ENCODE peak calls at places on chromosomes 6 and 20, in eight cellular contexts. One of them, this sample, is unnamed.

GRCh38 chr20:33299111-33299603 is 16.1 kb downstream of the BPIFB1 start:
- DNase-seq in tibial nerve: peak
- DNase-seq in bronchial epithelial cell: peak
- DNase-seq in suprapubic skin: no peak
- DNase-seq in CD8-positive, alpha-beta T cell: peak
- DNase-seq in heart left ventricle: peak
- DNase-seq in fibroblast of mammary gland: peak
- DNase-seq in endodermal cell: peak
- DNase-seq in this sample: peak

GRCh38 chr6:143449731-143450452 is 603 bp downstream of the ADAT2 start:
- DNase-seq in tibial nerve: no peak
- DNase-seq in suprapubic skin: no peak
- DNase-seq in CD8-positive, alpha-beta T cell: peak
- DNase-seq in heart left ventricle: no peak
- DNase-seq in bronchial epithelial cell: peak
- DNase-seq in fibroblast of mammary gland: peak
- DNase-seq in endodermal cell: peak
- DNase-seq in this sample: peak

GRCh38 chr20:40741507-40742106 is 52.6 kb upstream of the MAFB start:
- DNase-seq in bronchial epithelial cell: peak
- DNase-seq in CD8-positive, alpha-beta T cell: peak
- DNase-seq in tibial nerve: no peak
- DNase-seq in heart left ventricle: peak
- DNase-seq in suprapubic skin: no peak
- DNase-seq in fibroblast of mammary gland: peak
- DNase-seq in endodermal cell: peak
- DNase-seq in this sample: peak

GRCh38 chr20:55153321-55153720 is 677.9 kb downstream of the DOK5 start:
- DNase-seq in endodermal cell: no peak
- DNase-seq in bronchial epithelial cell: peak
- DNase-seq in tibial nerve: no peak
- DNase-seq in CD8-positive, alpha-beta T cell: no peak
- DNase-seq in suprapubic skin: no peak
- DNase-seq in heart left ventricle: no peak
- DNase-seq in fibroblast of mammary gland: peak
- DNase-seq in this sample: no peak

GRCh38 chr20:31840906-31841816 is 4.2 kb downstream of the FOXS1 start:
- DNase-seq in CD8-positive, alpha-beta T cell: no peak
- DNase-seq in fibroblast of mammary gland: no peak
- DNase-seq in suprapubic skin: no peak
- DNase-seq in tibial nerve: no peak
- DNase-seq in heart left ventricle: no peak
- DNase-seq in endodermal cell: no peak
- DNase-seq in bronchial epithelial cell: no peak
- DNase-seq in this sample: no peak

GRCh38 chr6:141401168-141401567 is 731.6 kb upstream of the GJE1 start:
- DNase-seq in bronchial epithelial cell: no peak
- DNase-seq in CD8-positive, alpha-beta T cell: no peak
- DNase-seq in fibroblast of mammary gland: peak
- DNase-seq in heart left ventricle: no peak
- DNase-seq in tibial nerve: no peak
- DNase-seq in endodermal cell: no peak
- DNase-seq in suprapubic skin: no peak
- DNase-seq in this sample: no peak

GRCh38 chr6:43812850-43813584 is 43.0 kb downstream of the VEGFA start:
- DNase-seq in heart left ventricle: no peak
- DNase-seq in CD8-positive, alpha-beta T cell: no peak
- DNase-seq in suprapubic skin: no peak
- DNase-seq in tibial nerve: no peak
- DNase-seq in fibroblast of mammary gland: peak
- DNase-seq in endodermal cell: no peak
- DNase-seq in bronchial epithelial cell: no peak
- DNase-seq in this sample: no peak

GRCh38 chr20:38109657-38110524 is 55.2 kb downstream of the TGM2 start:
- DNase-seq in endodermal cell: peak
- DNase-seq in fibroblast of mammary gland: peak
- DNase-seq in tibial nerve: no peak
- DNase-seq in bronchial epithelial cell: peak
- DNase-seq in heart left ventricle: peak
- DNase-seq in suprapubic skin: peak
- DNase-seq in CD8-positive, alpha-beta T cell: no peak
- DNase-seq in this sample: peak

GRCh38 chr20:1033751-1034419 is 31.8 kb upstream of the RSPO4 start:
- DNase-seq in endodermal cell: no peak
- DNase-seq in fibroblast of mammary gland: no peak
- DNase-seq in suprapubic skin: no peak
- DNase-seq in heart left ventricle: no peak
- DNase-seq in CD8-positive, alpha-beta T cell: no peak
- DNase-seq in tibial nerve: no peak
- DNase-seq in bronchial epithelial cell: no peak
- DNase-seq in this sample: no peak

GRCh38 chr6:31402324-31403282 is 792 bp upstream of the MICA start:
- DNase-seq in tibial nerve: no peak
- DNase-seq in heart left ventricle: peak
- DNase-seq in suprapubic skin: peak
- DNase-seq in CD8-positive, alpha-beta T cell: peak
- DNase-seq in fibroblast of mammary gland: peak
- DNase-seq in endodermal cell: no peak
- DNase-seq in bronchial epithelial cell: peak
- DNase-seq in this sample: no peak

GRCh38 chr6:46990031-46990644 is 52.0 kb downstream of the ADGRF1 start:
- DNase-seq in tibial nerve: no peak
- DNase-seq in suprapubic skin: no peak
- DNase-seq in bronchial epithelial cell: no peak
- DNase-seq in heart left ventricle: peak
- DNase-seq in CD8-positive, alpha-beta T cell: no peak
- DNase-seq in endodermal cell: no peak
- DNase-seq in fibroblast of mammary gland: no peak
- DNase-seq in this sample: no peak

GRCh38 chr6:152089992-152090391 is 282.5 kb downstream of the ESR1 start:
- DNase-seq in bronchial epithelial cell: peak
- DNase-seq in suprapubic skin: peak
- DNase-seq in CD8-positive, alpha-beta T cell: no peak
- DNase-seq in heart left ventricle: peak
- DNase-seq in tibial nerve: no peak
- DNase-seq in endodermal cell: no peak
- DNase-seq in fibroblast of mammary gland: peak
- DNase-seq in this sample: peak

GRCh38 chr6:130037207-130037811 is 18.9 kb downstream of the L3MBTL3 start:
- DNase-seq in bronchial epithelial cell: no peak
- DNase-seq in suprapubic skin: no peak
- DNase-seq in heart left ventricle: no peak
- DNase-seq in CD8-positive, alpha-beta T cell: no peak
- DNase-seq in endodermal cell: no peak
- DNase-seq in tibial nerve: no peak
- DNase-seq in fibroblast of mammary gland: peak
- DNase-seq in this sample: no peak

GRCh38 chr20:23995905-23996666 is 7.5 kb upstream of the GGTLC1 start:
- DNase-seq in fibroblast of mammary gland: peak
- DNase-seq in tibial nerve: peak
- DNase-seq in endodermal cell: peak
- DNase-seq in bronchial epithelial cell: peak
- DNase-seq in CD8-positive, alpha-beta T cell: peak
- DNase-seq in heart left ventricle: peak
- DNase-seq in suprapubic skin: no peak
- DNase-seq in this sample: no peak

GRCh38 chr6:116244284-116244683 is 9.6 kb downstream of the TSPYL4 start:
- DNase-seq in bronchial epithelial cell: peak
- DNase-seq in suprapubic skin: no peak
- DNase-seq in CD8-positive, alpha-beta T cell: no peak
- DNase-seq in endodermal cell: no peak
- DNase-seq in fibroblast of mammary gland: no peak
- DNase-seq in heart left ventricle: no peak
- DNase-seq in tibial nerve: no peak
- DNase-seq in this sample: no peak

DNA sequence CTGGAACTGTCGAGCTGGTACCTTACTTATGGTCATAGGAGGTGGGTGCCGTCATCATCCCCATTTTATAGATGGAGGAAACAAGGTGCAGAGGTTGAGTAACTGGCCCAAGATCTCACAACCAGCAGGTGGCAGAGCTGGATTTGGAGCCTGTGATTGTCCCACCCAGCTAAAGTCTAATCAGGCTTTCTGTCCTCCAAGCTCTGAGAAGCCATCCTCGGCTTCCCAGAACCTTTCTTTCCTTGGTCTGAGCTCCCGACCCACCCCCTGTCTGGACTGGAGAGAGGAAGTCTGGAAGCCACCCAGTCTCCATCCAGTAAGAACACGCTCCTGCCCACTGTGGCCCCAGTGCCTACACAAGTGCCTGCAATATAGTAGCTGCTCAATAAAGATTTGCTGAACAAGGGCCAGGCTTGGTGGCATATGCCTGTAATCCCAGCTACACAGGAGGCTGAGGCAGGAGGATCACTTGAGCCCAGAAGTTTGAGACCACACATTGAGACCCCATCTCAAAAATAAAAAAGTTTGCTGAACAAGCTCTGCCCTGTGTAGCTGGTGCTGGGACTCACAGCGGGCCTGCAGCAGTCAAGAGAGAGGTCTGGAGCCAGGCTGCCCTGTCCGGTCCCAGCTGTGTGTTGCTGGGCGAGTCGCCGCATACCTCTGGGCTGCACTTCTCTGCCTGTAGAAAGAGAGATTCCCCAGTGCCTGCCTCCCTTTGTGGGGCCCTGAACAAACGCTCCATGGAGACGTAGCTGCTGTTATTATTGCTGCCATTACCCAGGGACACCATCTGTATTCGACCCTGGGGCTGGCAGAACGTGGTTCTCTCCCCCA is 32.5 kb upstream of the DLGAP4 start:
- DNase-seq in fibroblast of mammary gland: peak
- DNase-seq in heart left ventricle: no peak
- DNase-seq in CD8-positive, alpha-beta T cell: no peak
- DNase-seq in bronchial epithelial cell: peak
- DNase-seq in tibial nerve: no peak
- DNase-seq in endodermal cell: no peak
- DNase-seq in suprapubic skin: no peak
- DNase-seq in this sample: peak
- TF ChIP-seq CTCF in fibroblast of mammary gland: peak
- TF ChIP-seq CTCF in heart left ventricle: no peak
- TF ChIP-seq CTCF in CD8-positive, alpha-beta T cell: no peak
- TF ChIP-seq CTCF in bronchial epithelial cell: peak
- TF ChIP-seq CTCF in tibial nerve: no peak
- TF ChIP-seq CTCF in endodermal cell: peak
- TF ChIP-seq CTCF in suprapubic skin: peak
- TF ChIP-seq CTCF in this sample: peak

GRCh38 chr6:19772891-19773290 is 64.3 kb upstream of the ID4 start:
- DNase-seq in bronchial epithelial cell: no peak
- DNase-seq in tibial nerve: no peak
- DNase-seq in endodermal cell: no peak
- DNase-seq in CD8-positive, alpha-beta T cell: no peak
- DNase-seq in suprapubic skin: no peak
- DNase-seq in heart left ventricle: no peak
- DNase-seq in fibroblast of mammary gland: no peak
- DNase-seq in this sample: no peak
- TF ChIP-seq CTCF in bronchial epithelial cell: no peak
- TF ChIP-seq CTCF in tibial nerve: no peak
- TF ChIP-seq CTCF in endodermal cell: peak
- TF ChIP-seq CTCF in CD8-positive, alpha-beta T cell: no peak
- TF ChIP-seq CTCF in suprapubic skin: no peak
- TF ChIP-seq CTCF in heart left ventricle: no peak
- TF ChIP-seq CTCF in fibroblast of mammary gland: no peak
- TF ChIP-seq CTCF in this sample: peak

GRCh38 chr6:156383059-156383458 is 394.1 kb upstream of the ARID1B start:
- DNase-seq in bronchial epithelial cell: no peak
- DNase-seq in endodermal cell: no peak
- DNase-seq in fibroblast of mammary gland: no peak
- DNase-seq in tibial nerve: no peak
- DNase-seq in heart left ventricle: no peak
- DNase-seq in suprapubic skin: no peak
- DNase-seq in CD8-positive, alpha-beta T cell: no peak
- DNase-seq in this sample: no peak

GRCh38 chr6:156378853-156379252 is 398.3 kb upstream of the ARID1B start:
- DNase-seq in tibial nerve: no peak
- DNase-seq in fibroblast of mammary gland: no peak
- DNase-seq in heart left ventricle: no peak
- DNase-seq in suprapubic skin: no peak
- DNase-seq in CD8-positive, alpha-beta T cell: no peak
- DNase-seq in bronchial epithelial cell: no peak
- DNase-seq in endodermal cell: no peak
- DNase-seq in this sample: no peak

GRCh38 chr6:156379392-156379910 is 397.7 kb upstream of the ARID1B start:
- DNase-seq in endodermal cell: no peak
- DNase-seq in heart left ventricle: no peak
- DNase-seq in suprapubic skin: no peak
- DNase-seq in fibroblast of mammary gland: no peak
- DNase-seq in tibial nerve: no peak
- DNase-seq in CD8-positive, alpha-beta T cell: no peak
- DNase-seq in bronchial epithelial cell: no peak
- DNase-seq in this sample: no peak

DNA sequence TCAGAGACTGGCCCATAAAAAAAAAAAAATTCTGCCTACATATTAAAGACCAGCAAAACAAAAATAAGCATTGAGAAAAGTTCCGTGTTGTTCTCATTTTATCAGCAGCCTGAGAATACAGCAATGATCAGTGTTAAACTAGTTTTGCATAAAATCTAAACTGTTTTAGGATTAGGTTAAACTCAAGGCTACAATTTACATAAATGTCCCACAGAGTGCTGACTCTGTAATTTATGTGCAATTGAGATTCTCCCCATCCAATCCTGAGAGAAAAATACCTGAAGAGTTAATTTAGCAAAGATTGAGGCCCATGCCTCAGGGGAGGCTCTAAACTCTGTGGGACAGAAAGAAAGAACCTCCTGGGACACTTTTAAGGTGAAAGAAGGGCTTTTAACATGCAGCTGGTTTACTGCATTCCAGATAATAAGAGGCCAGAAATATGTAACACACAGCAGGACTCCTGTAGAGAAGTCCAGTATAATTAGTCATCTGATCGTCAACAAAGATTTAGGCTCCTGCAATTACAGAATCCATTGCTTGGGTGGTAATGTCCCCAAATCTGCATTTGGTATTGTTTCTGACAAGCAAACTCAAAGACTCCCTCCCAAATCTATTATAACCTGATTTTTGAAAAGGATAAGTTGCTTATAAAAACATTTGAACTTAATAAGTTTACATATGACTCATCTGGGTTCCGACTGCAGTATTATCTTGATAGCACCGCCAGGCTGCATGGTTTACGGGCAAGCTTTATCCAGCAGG is 397.1 kb upstream of the ARID1B start:
- DNase-seq in CD8-positive, alpha-beta T cell: no peak
- DNase-seq in suprapubic skin: no peak
- DNase-seq in fibroblast of mammary gland: no peak
- DNase-seq in heart left ventricle: no peak
- DNase-seq in endodermal cell: no peak
- DNase-seq in bronchial epithelial cell: no peak
- DNase-seq in tibial nerve: no peak
- DNase-seq in this sample: peak
- TF ChIP-seq CTCF in CD8-positive, alpha-beta T cell: no peak
- TF ChIP-seq CTCF in suprapubic skin: no peak
- TF ChIP-seq CTCF in fibroblast of mammary gland: no peak
- TF ChIP-seq CTCF in heart left ventricle: no peak
- TF ChIP-seq CTCF in endodermal cell: no peak
- TF ChIP-seq CTCF in bronchial epithelial cell: no peak
- TF ChIP-seq CTCF in tibial nerve: no peak
- TF ChIP-seq CTCF in this sample: no peak

DNA sequence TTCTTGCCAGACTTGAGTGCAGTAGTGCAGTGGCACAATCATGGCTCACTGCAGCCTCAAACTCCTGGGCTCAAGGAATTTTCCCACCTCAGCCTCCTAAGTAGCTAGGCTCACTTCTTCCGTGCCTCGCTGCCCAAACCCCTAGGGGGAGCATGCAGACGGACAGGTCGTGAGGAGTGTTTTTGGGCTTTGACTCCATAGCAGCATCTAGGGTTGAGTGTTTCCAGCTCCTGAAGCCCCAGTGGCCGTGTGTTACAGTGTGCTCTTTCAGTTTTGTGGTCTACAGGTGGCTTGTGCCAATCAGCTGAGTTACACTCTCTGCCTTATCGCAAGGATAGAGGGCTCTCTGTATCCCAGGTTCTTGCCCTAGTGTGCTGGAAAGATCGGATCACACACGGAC is 33.4 kb downstream of the NCOA3 start:
- DNase-seq in heart left ventricle: no peak
- DNase-seq in CD8-positive, alpha-beta T cell: no peak
- DNase-seq in suprapubic skin: no peak
- DNase-seq in endodermal cell: peak
- DNase-seq in bronchial epithelial cell: no peak
- DNase-seq in tibial nerve: no peak
- DNase-seq in fibroblast of mammary gland: no peak
- DNase-seq in this sample: no peak
- TF ChIP-seq CTCF in heart left ventricle: no peak
- TF ChIP-seq CTCF in CD8-positive, alpha-beta T cell: no peak
- TF ChIP-seq CTCF in suprapubic skin: no peak
- TF ChIP-seq CTCF in endodermal cell: peak
- TF ChIP-seq CTCF in bronchial epithelial cell: no peak
- TF ChIP-seq CTCF in tibial nerve: no peak
- TF ChIP-seq CTCF in fibroblast of mammary gland: peak
- TF ChIP-seq CTCF in this sample: peak